ENCODE peak calls at places on chromosomes 16 and 17, in six cellular contexts. G is heart left ventricle, X is astrocyte of the spinal cord, R is left ventricle myocardium inferior, A is IMR-90, H is heart right ventricle. N is an unnamed sample.

GRCh38 chr17:4634981-4635380 is 6.5 kb downstream of the ALOX15 start:
- DNase-seq in G (no peak), X (no peak), R (no peak), A (no peak), H (no peak), N (peak)

GRCh38 chr17:55722016-55722706 is 503 bp downstream of the TMEM100 start:
- DNase-seq in G (no peak), X (peak), R (no peak), A (peak), H (no peak), N (no peak)

GRCh38 chr17:75345514-75346167 is 56.4 kb upstream of the SLC25A19 start:
- DNase-seq in G (no peak), X (no peak), R (no peak), A (no peak), H (no peak), N (no peak)

GRCh38 chr17:6172642-6173330 is 102.6 kb downstream of the WSCD1 start:
- DNase-seq in G (no peak), X (no peak), R (no peak), A (no peak), H (no peak), N (no peak)

GRCh38 chr16:58414938-58415451 is 22.7 kb downstream of the GINS3 start:
- DNase-seq in G (no peak), X (peak), R (peak), A (peak), H (no peak), N (no peak)

GRCh38 chr16:55274391-55274790 is 49.6 kb upstream of the IRX6 start:
- DNase-seq in G (no peak), X (no peak), R (no peak), A (no peak), H (no peak), N (no peak)

GRCh38 chr17:32590974-32591373 is 104.2 kb downstream of the CDK5R1 start:
- DNase-seq in G (no peak), X (no peak), R (no peak), A (no peak), H (no peak), N (no peak)

GRCh38 chr17:28227278-28228108 is 91.5 kb upstream of the TMEM97 start:
- DNase-seq in G (no peak), X (peak), R (no peak), A (no peak), H (peak), N (peak)

GRCh38 chr16:57165923-57166322 is 19.9 kb downstream of the PSME3IP1 start:
- DNase-seq in G (no peak), X (peak), R (no peak), A (peak), H (no peak), N (peak)

GRCh38 chr16:25914357-25914962 is 222.7 kb downstream of the HS3ST4 start:
- DNase-seq in G (no peak), X (no peak), R (no peak), A (no peak), H (no peak), N (no peak)

GRCh38 chr16:85435298-85435697 is 177.8 kb upstream of the GSE1 start:
- DNase-seq in G (no peak), X (no peak), R (no peak), A (no peak), H (no peak), N (no peak)

GRCh38 chr17:74512624-74513084 is 18.6 kb downstream of the CD300LB start:
- DNase-seq in G (no peak), X (no peak), R (no peak), A (no peak), H (no peak), N (no peak)

GRCh38 chr17:77106874-77107358 is 33.9 kb upstream of the SEC14L1 start:
- DNase-seq in G (no peak), X (no peak), R (no peak), A (no peak), H (no peak), N (no peak)

GRCh38 chr16:67528222-67528869 is at the start of gene RIPOR1:
- DNase-seq in G (peak), X (no peak), R (peak), A (no peak), H (peak), N (no peak)

GRCh38 chr17:79843475-79843916 is 4.3 kb upstream of the CBX4 start:
- DNase-seq in G (peak), X (no peak), R (no peak), A (no peak), H (peak), N (no peak)

GRCh38 chr17:69179227-69179952 is 37.7 kb upstream of the ABCA6 start:
- DNase-seq in G (no peak), X (peak), R (no peak), A (peak), H (no peak), N (peak)

GRCh38 chr17:2547176-2547575 is 35.5 kb upstream of the METTL16 start:
- DNase-seq in G (no peak), X (no peak), R (no peak), A (peak), H (no peak), N (peak)

GRCh38 chr16:21260870-21261791 is 17.0 kb downstream of the CRYM start:
- DNase-seq in G (no peak), X (peak), R (no peak), A (peak), H (no peak), N (peak)

GRCh38 chr16:27441998-27442397 is 40.0 kb downstream of the IL21R start:
- DNase-seq in G (no peak), X (no peak), R (no peak), A (no peak), H (no peak), N (no peak)

GRCh38 chr16:30005341-30006094 is 5.3 kb downstream of the DOC2A start:
- DNase-seq in G (peak), X (no peak), R (no peak), A (peak), H (no peak), N (peak)

GRCh38 chr17:45948881-45949624 is 50.0 kb upstream of the STH start:
- DNase-seq in G (peak), X (peak), R (peak), A (peak), H (peak), N (peak)

GRCh38 chr17:9144502-9145233 is 123.4 kb downstream of the NTN1 start:
- DNase-seq in G (no peak), X (no peak), R (no peak), A (no peak), H (no peak), N (no peak)

GRCh38 chr16:72271841-72272240 is 99.9 kb upstream of the PMFBP1 start:
- DNase-seq in G (no peak), X (no peak), R (no peak), A (no peak), H (no peak), N (no peak)

DNA sequence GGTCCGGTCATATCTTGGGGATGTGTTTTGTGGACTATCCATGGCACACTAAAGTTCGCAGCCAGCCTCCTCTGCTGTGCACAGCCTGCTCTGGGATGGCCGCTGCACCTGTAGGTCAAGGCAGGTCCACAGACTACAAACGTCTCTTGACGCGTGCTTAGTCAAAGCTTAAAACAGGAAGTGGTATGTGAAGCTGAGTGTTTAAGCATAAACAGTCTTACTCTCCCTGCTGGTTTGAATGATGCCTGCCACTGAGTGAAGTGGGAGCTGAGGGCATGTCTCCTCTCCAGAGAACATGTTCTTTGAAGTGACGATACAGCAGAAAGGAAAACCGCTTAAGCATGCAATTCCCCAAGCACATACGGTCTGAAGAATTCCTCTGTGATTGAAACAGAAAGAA is 365.6 kb downstream of the SLC39A11 start:
- DNase-seq in G (no peak), X (peak), R (no peak), A (peak), H (no peak), N (no peak)
- TF ChIP-seq CTCF in G (no peak), X (peak), R (no peak), A (peak), H (no peak), N (no peak)

GRCh38 chr16:9458816-9459215 is 367.4 kb downstream of the HAPSTR1 start:
- DNase-seq in G (no peak), X (no peak), R (no peak), A (no peak), H (no peak), N (no peak)
- H3K4me3 ChIP-seq in G (no peak), X (no peak), R (no peak), A (no peak), H (no peak), N (no peak)

GRCh38 chr17:83006515-83007455 is 72.6 kb upstream of the METRNL start:
- DNase-seq in G (no peak), X (no peak), R (no peak), A (no peak), H (no peak), N (peak)

GRCh38 chr17:83009414-83010322 is 69.7 kb upstream of the METRNL start:
- DNase-seq in G (no peak), X (no peak), R (no peak), A (no peak), H (no peak), N (no peak)

GRCh38 chr17:83005639-83006038 is 73.8 kb upstream of the METRNL start:
- DNase-seq in G (no peak), X (no peak), R (no peak), A (no peak), H (no peak), N (no peak)

GRCh38 chr17:83008526-83008925 is 70.9 kb upstream of the METRNL start:
- DNase-seq in G (no peak), X (no peak), R (no peak), A (no peak), H (no peak), N (no peak)

GRCh38 chr17:83007504-83008475 is 71.6 kb upstream of the METRNL start:
- DNase-seq in G (no peak), X (no peak), R (no peak), A (no peak), H (no peak), N (no peak)
- TF ChIP-seq CTCF in G (no peak), X (no peak), R (no peak), A (no peak), H (no peak), N (no peak)

DNA sequence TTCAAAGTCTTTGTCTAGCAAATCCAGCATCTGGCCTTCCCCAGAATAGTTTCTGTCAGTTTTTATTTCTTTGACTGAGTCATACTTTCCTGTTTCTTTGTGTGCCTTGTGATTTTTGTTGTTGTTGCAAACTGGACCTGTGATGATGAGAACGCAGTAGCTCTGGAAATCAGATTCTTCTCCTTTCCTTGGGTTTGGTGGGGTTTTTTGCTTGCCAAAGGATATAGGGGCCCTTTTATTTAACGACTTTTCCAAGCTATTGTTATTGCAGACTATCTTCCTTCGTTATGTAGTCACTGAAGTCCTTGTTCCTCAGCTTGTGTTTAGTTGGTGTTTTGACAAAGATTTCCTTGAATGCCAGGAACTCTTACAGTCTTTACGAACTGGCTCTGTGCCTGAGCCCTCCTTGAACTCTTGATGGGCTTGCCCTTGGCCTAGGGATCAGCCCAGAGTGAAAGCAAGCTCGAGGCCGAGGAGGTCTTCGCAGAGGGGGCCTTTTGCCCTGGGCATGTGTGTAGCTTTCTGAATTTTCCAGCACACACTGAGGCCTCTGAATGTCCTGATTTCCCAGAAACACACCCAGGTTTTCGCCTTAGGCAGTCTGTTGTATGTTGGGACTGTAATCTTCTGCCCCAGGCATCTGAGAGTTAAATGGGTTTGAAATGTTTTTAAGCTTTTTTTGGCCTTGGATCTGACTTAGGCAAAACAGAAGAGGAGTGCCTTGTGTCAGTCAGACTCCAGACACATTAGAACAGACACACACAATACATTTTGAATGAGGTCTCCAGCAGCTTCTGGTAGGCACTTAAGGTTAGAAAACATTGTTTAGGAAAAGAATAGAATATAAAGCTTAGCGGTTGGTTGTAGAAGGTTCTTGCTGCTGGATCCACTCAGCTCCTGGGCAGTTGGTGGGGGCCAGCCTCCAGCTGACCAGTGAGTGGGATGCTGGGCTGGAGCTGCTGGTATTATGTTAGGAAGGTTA is 17.0 kb downstream of the FOXK2 start:
- DNase-seq in G (no peak), X (peak), R (peak), A (peak), H (peak), N (peak)
- H3K4me3 ChIP-seq in G (peak), X (no peak), R (peak), A (peak), H (peak), N (peak)

GRCh38 chr17:49036270-49036626 is 39.1 kb downstream of the IGF2BP1 start:
- DNase-seq in G (no peak), X (no peak), R (no peak), A (no peak), H (no peak), N (no peak)

GRCh38 chr17:49028271-49028670 is 31.1 kb downstream of the IGF2BP1 start:
- DNase-seq in G (no peak), X (no peak), R (no peak), A (no peak), H (no peak), N (no peak)

GRCh38 chr17:49029841-49030240 is 32.7 kb downstream of the IGF2BP1 start:
- DNase-seq in G (no peak), X (peak), R (no peak), A (no peak), H (no peak), N (no peak)

GRCh38 chr17:49035470-49036269 is 38.5 kb downstream of the IGF2BP1 start:
- DNase-seq in G (no peak), X (peak), R (peak), A (peak), H (peak), N (peak)

DNA sequence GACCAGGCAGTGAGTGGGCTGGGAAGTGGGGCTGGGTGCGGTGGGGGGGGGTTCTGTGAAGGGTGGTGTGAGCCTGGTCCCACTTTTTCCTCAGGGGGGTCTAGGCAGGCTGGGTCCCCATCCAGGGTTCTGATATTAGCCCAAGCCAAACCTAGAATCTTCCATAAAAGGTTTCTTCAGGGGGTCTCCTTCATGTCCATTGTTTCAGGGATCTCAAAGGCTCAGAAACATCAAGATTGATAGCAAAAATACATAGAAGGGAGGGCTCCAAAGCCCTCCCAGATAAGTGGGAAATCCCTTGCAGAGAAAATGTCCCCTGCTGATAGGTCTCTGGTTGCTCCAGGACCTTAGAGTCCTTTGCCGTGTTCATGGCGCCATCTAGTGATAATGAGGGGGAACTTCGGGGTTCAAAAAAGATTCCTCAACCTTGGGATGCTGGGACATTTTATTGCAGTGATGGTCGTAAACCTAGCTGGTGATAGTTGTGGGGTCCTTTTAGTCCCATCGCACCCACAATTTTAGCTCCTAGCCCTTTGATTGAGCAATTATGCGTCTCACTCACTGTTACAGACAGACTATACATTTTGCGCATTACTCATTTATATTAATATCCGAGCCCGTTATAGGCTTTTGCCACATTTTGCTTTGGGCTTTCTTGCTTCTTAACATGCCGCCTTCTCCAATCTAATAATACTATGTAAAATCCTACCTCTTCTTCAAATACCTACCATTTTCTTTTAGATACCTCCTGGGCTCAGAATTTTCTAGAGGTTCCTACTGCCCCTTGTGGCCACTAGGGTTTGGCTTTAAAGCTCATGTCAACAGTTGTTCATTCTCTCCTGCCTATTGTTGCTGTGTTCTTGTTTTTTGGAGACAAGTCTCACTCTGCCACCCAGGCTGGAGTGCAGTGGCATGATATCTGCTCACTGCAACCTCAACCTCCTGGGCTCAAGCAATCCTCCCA is 35.1 kb downstream of the IGF2BP1 start:
- DNase-seq in G (no peak), X (peak), R (no peak), A (peak), H (no peak), N (peak)
- TF ChIP-seq CTCF in G (peak), X (peak), R (peak), A (peak), H (peak), N (peak)

GRCh38 chr17:57535652-57536018 is 209.5 kb downstream of the CCDC182 start:
- DNase-seq in G (no peak), X (no peak), R (no peak), A (no peak), H (no peak), N (peak)

GRCh38 chr17:57534863-57535651 is 210.0 kb downstream of the CCDC182 start:
- DNase-seq in G (no peak), X (no peak), R (no peak), A (no peak), H (no peak), N (no peak)

GRCh38 chr17:57537524-57538410 is 207.3 kb downstream of the CCDC182 start:
- DNase-seq in G (no peak), X (peak), R (no peak), A (no peak), H (no peak), N (no peak)

GRCh38 chr17:57536289-57536688 is 208.8 kb downstream of the CCDC182 start:
- DNase-seq in G (no peak), X (no peak), R (no peak), A (no peak), H (no peak), N (no peak)

DNA sequence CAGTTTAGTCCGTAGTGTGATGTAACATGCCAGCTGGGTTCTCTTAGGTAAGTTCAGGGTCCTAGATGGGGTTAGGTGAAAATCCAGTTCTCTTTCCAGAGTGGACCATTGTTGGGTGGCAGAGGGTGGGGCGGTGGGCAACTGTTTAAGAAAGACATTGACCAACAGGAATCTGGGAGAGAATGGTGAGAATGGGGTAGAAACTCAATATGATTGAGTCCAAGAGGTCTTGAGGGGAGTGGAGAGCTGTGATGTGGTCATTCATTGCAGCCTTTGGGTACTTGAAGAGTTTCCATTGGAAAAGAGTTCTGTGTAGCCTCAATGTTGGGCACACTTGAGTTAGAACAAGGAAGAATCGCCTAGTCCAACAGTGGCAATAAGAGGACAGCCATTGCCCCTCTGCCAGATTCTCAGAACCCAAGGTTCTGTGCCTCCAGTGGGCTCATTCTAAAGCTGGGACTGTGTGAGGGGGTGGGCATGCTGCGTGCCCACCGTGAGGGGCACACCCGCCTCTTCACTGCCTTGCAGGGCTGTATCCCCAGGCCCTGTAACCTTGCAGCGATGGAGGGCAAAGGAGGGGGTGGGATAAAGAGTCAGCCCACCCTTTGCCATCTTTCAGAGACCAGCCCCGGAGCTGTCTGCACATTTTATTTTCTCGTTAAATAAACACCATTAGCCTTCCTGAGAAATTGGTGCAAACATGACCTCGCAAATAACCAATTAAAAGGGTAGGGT is 208.1 kb downstream of the CCDC182 start:
- DNase-seq in G (no peak), X (no peak), R (no peak), A (no peak), H (no peak), N (no peak)
- H3K4me3 ChIP-seq in G (no peak), X (no peak), R (no peak), A (no peak), H (no peak), N (no peak)

GRCh38 chr17:31541559-31541958 is 150.1 kb downstream of the RAB11FIP4 start:
- DNase-seq in G (no peak), X (no peak), R (no peak), A (no peak), H (no peak), N (no peak)
- TF ChIP-seq CTCF in G (no peak), X (no peak), R (no peak), A (peak), H (no peak), N (no peak)

N was measured in fibroblast of villous mesenchyme.